ENCODE peak calls at places on chromosomes 4 and X, in five cellular contexts. J is cardiac fibroblast, O is heart left ventricle, L is fibroblast of lung, G is stomach. B is an unnamed sample.

GRCh38 chrX:11881485-11882170 is 123.6 kb downstream of the MSL3 start:
- DNase-seq in J (no peak), O (no peak), L (no peak), G (no peak), B (no peak)

GRCh38 chrX:110699109-110699508 is 96.5 kb downstream of the CHRDL1 start:
- DNase-seq in J (no peak), O (no peak), L (no peak), G (no peak), B (peak; percentile 20)

GRCh38 chr4:20832821-20833220 is 132.6 kb downstream of the PACRGL start:
- DNase-seq in J (peak; percentile 21), O (no peak), L (no peak), G (no peak), B (no peak)

GRCh38 chr4:1058198-1058996 is 47.0 kb downstream of the FGFRL1 start:
- DNase-seq in J (no peak), O (no peak), L (no peak), G (peak; percentile 67), B (no peak)

GRCh38 chr4:176383273-176384077 is 63.7 kb downstream of the SPCS3 start:
- DNase-seq in J (peak; percentile 59), O (peak; percentile 21), L (peak; percentile 64), G (no peak), B (no peak)

GRCh38 chr4:87078987-87079469 is 141.4 kb downstream of the KLHL8 start:
- DNase-seq in J (peak; percentile 92), O (no peak), L (peak; percentile 92), G (no peak), B (peak; percentile 61)

GRCh38 chrX:42248226-42248625 is 324.9 kb upstream of the CASK start:
- DNase-seq in J (peak; percentile 5), O (no peak), L (no peak), G (no peak), B (no peak)

GRCh38 chr4:26753187-26753586 is 107.5 kb upstream of the STIM2 start:
- DNase-seq in J (no peak), O (no peak), L (no peak), G (no peak), B (no peak)

GRCh38 chr4:30268370-30268769 is 451.8 kb upstream of the PCDH7 start:
- DNase-seq in J (no peak), O (no peak), L (no peak), G (no peak), B (no peak)

GRCh38 chr4:38452009-38452408 is 212.0 kb upstream of the KLF3 start:
- DNase-seq in J (no peak), O (no peak), L (no peak), G (no peak), B (no peak)

GRCh38 chr4:140755811-140756291 is 334 bp downstream of the TBC1D9 start:
- DNase-seq in J (peak; percentile 59), O (peak; percentile 42), L (peak; percentile 40), G (peak; percentile 63), B (peak; percentile 25)

GRCh38 chr4:180947421-180947820 is 1295.8 kb upstream of the TENM3 start:
- DNase-seq in J (peak; percentile 1), O (no peak), L (peak; percentile 85), G (no peak), B (no peak)

GRCh38 chrX:97609938-97610337 is 726.2 kb downstream of the RPA4 start:
- DNase-seq in J (no peak), O (no peak), L (no peak), G (no peak), B (no peak)

GRCh38 chrX:28787206-28787605 is 200.0 kb downstream of the IL1RAPL1 start:
- DNase-seq in J (peak; percentile 58), O (no peak), L (peak; percentile 80), G (no peak), B (no peak)

GRCh38 chr4:32290102-32290501 is 1569.9 kb downstream of the PCDH7 start:
- DNase-seq in J (no peak), O (no peak), L (no peak), G (no peak), B (no peak)

GRCh38 chr4:76277667-76278066 is 26.1 kb downstream of the FAM47E start:
- DNase-seq in J (no peak), O (no peak), L (no peak), G (no peak), B (no peak)

GRCh38 chr4:76276813-76277212 is 25.3 kb downstream of the FAM47E start:
- DNase-seq in J (no peak), O (no peak), L (no peak), G (no peak), B (no peak)

GRCh38 chr4:76280488-76281441 is 25.8 kb upstream of the STBD1 start:
- DNase-seq in J (no peak), O (no peak), L (no peak), G (no peak), B (no peak)

GRCh38 chr4:76279462-76279861 is 27.1 kb upstream of the STBD1 start:
- DNase-seq in J (no peak), O (no peak), L (no peak), G (no peak), B (no peak)

DNA sequence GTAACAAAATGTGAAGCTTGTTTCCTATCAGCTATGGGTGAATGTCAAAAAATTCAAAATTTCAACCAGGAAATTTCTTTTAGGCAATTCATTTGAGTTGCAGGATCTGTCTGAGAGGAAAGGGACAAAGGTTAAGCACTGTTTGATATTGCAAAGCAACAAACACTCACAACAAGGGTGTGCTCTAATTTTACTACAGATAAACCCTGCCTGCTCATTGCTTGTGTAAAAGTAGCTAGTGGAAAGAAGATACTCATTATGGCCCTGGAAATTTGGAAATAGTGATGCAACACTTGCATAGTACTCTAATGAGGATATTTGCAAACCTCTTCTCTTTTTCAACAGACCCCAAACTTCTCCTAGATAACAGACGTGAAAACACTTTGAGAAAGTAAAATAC is 27.1 kb downstream of the FAM47E start:
- DNase-seq in J (no peak), O (no peak), L (no peak), G (no peak), B (no peak)
- H3K4me3 ChIP-seq in J (no peak overlapping the region), O (no peak overlapping the region), L (no peak overlapping the region), G (no peak overlapping the region), B (no peak overlapping the region)

GRCh38 chr4:79964715-79965345 is 108.2 kb downstream of the ANTXR2 start:
- DNase-seq in J (no peak), O (no peak), L (peak; percentile 63), G (no peak), B (no peak)
- H3K4me3 ChIP-seq in J (no peak overlapping the region), O (no peak overlapping the region), L (peak overlapping the region; percentile 35), G (peak overlapping the region; percentile 32), B (no peak overlapping the region)

GRCh38 chrX:46574941-46575381 is 1.4 kb downstream of the CHST7 start:
- DNase-seq in J (peak; percentile 18), O (no peak), L (no peak), G (peak; percentile 31), B (no peak)

GRCh38 chrX:46576458-46576857 is 2.9 kb downstream of the CHST7 start:
- DNase-seq in J (peak; percentile 49), O (peak; percentile 47), L (peak; percentile 29), G (no peak), B (peak; percentile 64)

GRCh38 chrX:46575586-46575985 is 2.0 kb downstream of the CHST7 start:
- DNase-seq in J (no peak), O (no peak), L (no peak), G (no peak), B (no peak)

GRCh38 chrX:46577116-46578005 is 3.8 kb downstream of the CHST7 start:
- DNase-seq in J (peak; percentile 33), O (no peak), L (no peak), G (no peak), B (no peak)

DNA sequence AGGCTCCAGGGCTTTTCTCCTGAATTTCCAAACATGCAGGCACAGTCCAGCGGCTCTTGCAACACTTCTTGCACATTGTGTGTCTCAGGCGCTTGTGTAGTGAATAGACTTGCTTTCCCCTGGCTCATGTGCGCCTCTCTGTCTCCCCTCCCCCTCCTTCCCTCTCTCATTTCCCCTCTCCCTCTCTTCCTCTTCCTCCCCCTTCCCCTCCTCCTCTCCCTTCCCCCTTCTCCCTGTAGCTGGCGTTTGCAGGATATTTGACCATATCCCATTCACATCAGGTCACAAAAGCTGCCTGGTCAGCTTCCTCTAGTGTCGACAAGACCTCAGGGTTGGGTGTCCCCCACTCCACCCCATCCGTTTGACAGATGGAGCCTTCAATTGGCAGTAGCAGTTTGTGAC is 2.4 kb downstream of the CHST7 start:
- DNase-seq in J (peak; percentile 66), O (peak; percentile 34), L (peak; percentile 70), G (no peak), B (peak; percentile 72)
- H3K4me3 ChIP-seq in J (peak overlapping the region; percentile 43), O (no peak overlapping the region), L (peak overlapping the region; percentile 77), G (peak overlapping the region; percentile 63), B (peak overlapping the region; percentile 73)

DNA sequence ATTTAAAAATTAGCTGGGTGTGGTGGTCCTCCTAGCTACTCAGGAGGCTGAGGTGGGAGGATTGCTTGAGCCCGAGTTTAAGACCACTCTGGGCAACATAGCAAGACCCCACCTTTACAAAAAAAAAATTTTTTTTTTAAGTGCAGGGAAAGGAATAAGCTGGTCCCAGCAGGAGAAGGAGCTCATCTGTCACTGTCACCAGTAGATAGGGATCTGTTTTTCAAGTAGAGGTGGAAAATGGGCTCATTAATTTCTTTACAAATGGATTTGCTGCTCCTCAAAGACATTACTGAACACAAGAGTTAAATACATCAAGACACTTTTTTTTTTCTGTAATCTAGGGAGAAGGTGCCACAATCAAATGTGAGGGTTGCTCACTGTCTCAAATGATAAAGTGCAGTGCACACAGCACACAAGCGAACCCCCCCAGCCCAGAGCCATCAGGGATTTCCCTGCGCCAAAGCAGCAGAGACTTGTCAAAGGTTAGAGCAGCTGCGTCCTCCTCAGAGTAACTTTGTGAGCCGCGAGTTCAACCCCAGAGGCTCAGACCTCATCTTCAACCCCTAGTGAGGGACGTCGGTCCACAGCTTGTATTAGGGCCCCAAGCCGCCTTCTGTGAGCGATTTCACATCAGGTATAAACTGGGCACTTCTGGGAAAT is 14.3 kb upstream of the MTNR1A start:
- DNase-seq in J (no peak), O (no peak), L (no peak), G (no peak), B (no peak)
- H3K4me3 ChIP-seq in J (peak overlapping the region; percentile 5), O (no peak overlapping the region), L (peak overlapping the region; percentile 55), G (no peak overlapping the region), B (peak overlapping the region; percentile 7)

GRCh38 chr4:148022975-148023374 is 291.1 kb downstream of the ARHGAP10 start:
- DNase-seq in J (no peak), O (no peak), L (no peak), G (no peak), B (no peak)
- H3K4me3 ChIP-seq in J (no peak overlapping the region), O (no peak overlapping the region), L (no peak overlapping the region), G (no peak overlapping the region), B (peak overlapping the region; percentile 27)

GRCh38 chr4:55733874-55734437 is 85.6 kb upstream of the EXOC1L start:
- DNase-seq in J (peak; percentile 67), O (no peak), L (peak; percentile 61), G (peak; percentile 91), B (no peak)
- H3K4me3 ChIP-seq in J (no peak overlapping the region), O (no peak overlapping the region), L (no peak overlapping the region), G (no peak overlapping the region), B (no peak overlapping the region)